ENCODE peak calls at places on chromosomes 12 and 14, in five cellular contexts. O is GM23338, T is NCI-H1694, J is NCI-H2171, B is renal cortical epithelial cell. F is an unnamed sample.

GRCh38 chr12:48336564-48336963 is 14.2 kb downstream of the ZNF641 start:
- DNase-seq in O (peak; percentile 53), T (no peak), J (no peak), B (no peak), F (peak; percentile 66)

GRCh38 chr14:94386085-94387031 is 2.0 kb downstream of the SERPINA1 start:
- DNase-seq in O (no peak), T (peak; percentile 86), J (no peak), B (no peak), F (peak; percentile 13)

GRCh38 chr14:74710477-74710876 is 2.4 kb downstream of the AREL1 start:
- DNase-seq in O (no peak), T (no peak), J (no peak), B (no peak), F (no peak)

GRCh38 chr14:100363053-100363452 is 39.9 kb downstream of the SLC25A47 start:
- DNase-seq in O (no peak), T (no peak), J (no peak), B (no peak), F (no peak)

GRCh38 chr12:76591461-76591860 is 31.9 kb upstream of the OSBPL8 start:
- DNase-seq in O (no peak), T (no peak), J (no peak), B (peak; percentile 11), F (no peak)

GRCh38 chr14:61628192-61628591 is 67.1 kb upstream of the HIF1A start:
- DNase-seq in O (no peak), T (no peak), J (no peak), B (no peak), F (no peak)

GRCh38 chr14:36052063-36052462 is 124.5 kb downstream of the PTCSC3 start:
- DNase-seq in O (no peak), T (no peak), J (no peak), B (no peak), F (no peak)

GRCh38 chr12:39623919-39624318 is 4.3 kb upstream of the ABCD2 start:
- DNase-seq in O (no peak), T (no peak), J (no peak), B (no peak), F (no peak)

GRCh38 chr12:29782821-29783772 is 645 bp downstream of the TMTC1 start:
- DNase-seq in O (peak; percentile 65), T (no peak), J (peak; percentile 25), B (no peak), F (peak; percentile 73)

GRCh38 chr14:91264151-91265150 is 19.9 kb upstream of the GPR68 start:
- DNase-seq in O (peak; percentile 65), T (no peak), J (no peak), B (no peak), F (peak; percentile 83)

GRCh38 chr14:61254803-61255526 is 26.2 kb downstream of the TMEM30B start:
- DNase-seq in O (peak; percentile 74), T (no peak), J (no peak), B (peak; percentile 16), F (no peak)

GRCh38 chr12:80032967-80033366 is 66.4 kb upstream of the OTOGL start:
- DNase-seq in O (no peak), T (no peak), J (no peak), B (no peak), F (no peak)

GRCh38 chr12:62817556-62818271 is 117.2 kb downstream of the PPM1H start:
- DNase-seq in O (no peak), T (no peak), J (no peak), B (no peak), F (peak; percentile 42)

GRCh38 chr14:96666088-96666487 is 131.1 kb upstream of the VRK1 start:
- DNase-seq in O (no peak), T (no peak), J (no peak), B (no peak), F (no peak)

GRCh38 chr12:82874935-82875334 is 188.2 kb downstream of the TMTC2 start:
- DNase-seq in O (no peak), T (peak; percentile 75), J (peak; percentile 60), B (peak; percentile 38), F (no peak)

GRCh38 chr12:60201891-60202290 is 606.1 kb downstream of the SLC16A7 start:
- DNase-seq in O (no peak), T (no peak), J (no peak), B (peak; percentile 1), F (no peak)

GRCh38 chr12:96204381-96204780 is 10.2 kb downstream of the ELK3 start:
- DNase-seq in O (no peak), T (no peak), J (no peak), B (no peak), F (no peak)

GRCh38 chr12:74980510-74980909 is 229.1 kb downstream of the KCNC2 start:
- DNase-seq in O (no peak), T (no peak), J (peak; percentile 51), B (peak; percentile 76), F (no peak)

GRCh38 chr14:59463773-59464650 is 1.2 kb downstream of the GPR135 start:
- DNase-seq in O (peak; percentile 64), T (no peak), J (peak; percentile 62), B (no peak), F (peak; percentile 75)

GRCh38 chr14:67863223-67863622 is 43.6 kb downstream of the RAD51B start:
- DNase-seq in O (no peak), T (no peak), J (no peak), B (peak; percentile 30), F (no peak)

GRCh38 chr12:18567787-18568186 is 170.0 kb downstream of the PLCZ1 start:
- DNase-seq in O (no peak), T (no peak), J (no peak), B (no peak), F (no peak)

GRCh38 chr12:69026341-69026740 is 93.4 kb upstream of the CPM start:
- DNase-seq in O (no peak), T (no peak), J (no peak), B (peak; percentile 24), F (no peak)

GRCh38 chr12:114347861-114348260 is 58.1 kb downstream of the TBX5 start:
- DNase-seq in O (no peak), T (no peak), J (no peak), B (no peak), F (no peak)

GRCh38 chr12:124532331-124532750 is 35.1 kb downstream of the NCOR2 start:
- DNase-seq in O (peak; percentile 45), T (no peak), J (peak; percentile 83), B (no peak), F (no peak)

GRCh38 chr12:62861586-62861985 is 73.4 kb downstream of the PPM1H start:
- DNase-seq in O (no peak), T (no peak), J (no peak), B (no peak), F (no peak)

F was measured in H7.